ENCODE peak calls at places on chromosomes 2 and 18, in seven cellular contexts. M is prostate gland, W is HCT116, X is suprapubic skin, P is esophagus muscularis mucosa, Z is stomach, G is transverse colon. I is an unnamed sample.

GRCh38 chr2:53958443-53958842 is 12.3 kb downstream of the PSME4 start:
- DNase-seq in M (no peak), W (no peak), X (no peak), P (no peak), Z (no peak), G (no peak), I (no peak)

GRCh38 chr18:33440011-33440383 is 524 bp downstream of the CCDC178 start:
- DNase-seq in M (peak; percentile 31), W (no peak), X (no peak), P (no peak), Z (peak; percentile 54), G (peak; percentile 18), I (no peak)

GRCh38 chr18:35215026-35215425 is 25.8 kb upstream of the ZNF397 start:
- DNase-seq in M (no peak), W (no peak), X (no peak), P (no peak), Z (no peak), G (no peak), I (no peak)

GRCh38 chr2:129192841-129193253 is 786.6 kb upstream of the RAB6C start:
- DNase-seq in M (no peak), W (no peak), X (no peak), P (no peak), Z (peak; percentile 83), G (no peak), I (no peak)

GRCh38 chr2:113291191-113291590 is 12.5 kb upstream of the PAX8 start:
- DNase-seq in M (no peak), W (no peak), X (no peak), P (no peak), Z (peak; percentile 60), G (no peak), I (no peak)

GRCh38 chr2:146031158-146031557 is 1511.2 kb upstream of the ZEB2 start:
- DNase-seq in M (no peak), W (no peak), X (no peak), P (no peak), Z (no peak), G (no peak), I (no peak)

GRCh38 chr2:62883629-62884028 is 167.0 kb upstream of the OTX1 start:
- DNase-seq in M (no peak), W (no peak), X (no peak), P (no peak), Z (no peak), G (no peak), I (no peak)

GRCh38 chr2:188450740-188451480 is 159.2 kb downstream of the GULP1 start:
- DNase-seq in M (no peak), W (no peak), X (no peak), P (no peak), Z (no peak), G (no peak), I (no peak)

GRCh38 chr2:224260605-224261004 is 141.3 kb downstream of the FAM124B start:
- DNase-seq in M (no peak), W (no peak), X (no peak), P (no peak), Z (no peak), G (no peak), I (no peak)

GRCh38 chr18:48123324-48123723 is 192.9 kb upstream of the SMAD2 start:
- DNase-seq in M (no peak), W (no peak), X (no peak), P (no peak), Z (no peak), G (no peak), I (no peak)
- TF ChIP-seq POLR2AphosphoS5 in M (no peak), W (no peak), X (no peak), P (no peak), Z (no peak), G (no peak), I (no peak)

DNA sequence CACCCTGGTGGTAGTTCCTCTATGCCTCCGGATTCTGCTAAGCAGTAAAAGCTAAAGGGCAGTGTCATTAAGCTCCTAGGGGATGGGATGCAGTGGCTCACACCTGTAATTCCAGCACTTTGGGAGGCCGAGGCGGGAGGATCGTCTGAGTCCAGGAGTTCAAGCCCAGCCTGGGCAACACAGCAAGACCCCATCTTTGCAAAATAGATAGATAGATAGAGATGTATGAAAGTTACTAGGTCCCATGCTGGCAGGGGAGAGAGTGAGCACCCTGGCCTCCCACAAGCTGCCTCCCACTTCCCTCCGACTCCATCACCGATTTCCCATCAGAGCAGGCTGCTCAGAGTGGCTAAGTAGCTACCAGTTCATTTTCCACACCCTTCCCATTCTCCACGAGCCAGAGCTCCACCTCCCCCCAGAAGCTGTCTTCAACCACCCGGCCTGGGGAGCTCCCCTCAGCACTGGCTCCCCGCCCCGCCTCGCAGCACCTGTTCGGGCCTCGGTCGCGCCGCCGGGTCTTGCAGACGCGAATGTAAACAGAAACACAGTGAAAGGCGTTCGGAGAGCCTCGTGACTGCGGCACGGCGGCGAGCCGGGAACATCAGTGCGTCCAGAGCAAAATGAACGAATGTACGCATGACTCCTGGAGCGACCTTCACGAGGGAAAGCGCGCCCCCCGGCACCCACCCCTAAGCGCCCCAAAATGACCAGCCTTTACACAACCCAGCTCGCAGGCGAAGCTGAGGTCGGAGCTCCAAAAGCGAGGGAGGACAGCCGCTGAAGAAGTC is 595 bp upstream of the CEP68 start:
- DNase-seq in M (peak; percentile 40), W (no peak), X (peak; percentile 88), P (no peak), Z (peak; percentile 68), G (peak; percentile 77), I (no peak)
- H3K27ac ChIP-seq in M (peak overlapping the region; percentile 76), W (no peak overlapping the region), X (peak overlapping the region; percentile 85), P (peak overlapping the region; percentile 85), Z (peak overlapping the region; percentile 70), G (peak overlapping the region; percentile 94), I (peak overlapping the region; percentile 89)

DNA sequence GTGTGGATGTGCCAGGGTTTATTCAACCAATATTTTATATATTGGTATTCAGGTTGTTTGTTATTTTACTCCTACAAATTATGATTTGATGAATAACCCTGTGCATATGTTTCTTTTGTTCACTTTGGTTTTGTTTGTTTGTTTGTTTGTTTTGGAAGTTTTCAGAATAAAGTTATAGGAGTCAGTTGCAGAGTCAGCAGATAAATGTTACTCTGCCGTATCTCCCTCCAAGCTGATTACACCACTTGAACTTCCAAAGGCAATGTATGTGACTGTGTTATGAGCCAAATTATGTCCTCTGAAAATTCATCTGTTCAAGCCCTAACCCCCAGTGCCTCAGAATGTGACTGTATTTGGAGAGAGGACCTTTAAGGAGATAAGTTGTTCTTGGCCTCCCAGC is 497.5 kb downstream of the TNS1 start:
- DNase-seq in M (no peak), W (no peak), X (no peak), P (no peak), Z (no peak), G (no peak), I (no peak)
- TF ChIP-seq POLR2A in M (no peak), W (no peak), X (no peak), P (no peak), Z (no peak), G (no peak), I (no peak)

DNA sequence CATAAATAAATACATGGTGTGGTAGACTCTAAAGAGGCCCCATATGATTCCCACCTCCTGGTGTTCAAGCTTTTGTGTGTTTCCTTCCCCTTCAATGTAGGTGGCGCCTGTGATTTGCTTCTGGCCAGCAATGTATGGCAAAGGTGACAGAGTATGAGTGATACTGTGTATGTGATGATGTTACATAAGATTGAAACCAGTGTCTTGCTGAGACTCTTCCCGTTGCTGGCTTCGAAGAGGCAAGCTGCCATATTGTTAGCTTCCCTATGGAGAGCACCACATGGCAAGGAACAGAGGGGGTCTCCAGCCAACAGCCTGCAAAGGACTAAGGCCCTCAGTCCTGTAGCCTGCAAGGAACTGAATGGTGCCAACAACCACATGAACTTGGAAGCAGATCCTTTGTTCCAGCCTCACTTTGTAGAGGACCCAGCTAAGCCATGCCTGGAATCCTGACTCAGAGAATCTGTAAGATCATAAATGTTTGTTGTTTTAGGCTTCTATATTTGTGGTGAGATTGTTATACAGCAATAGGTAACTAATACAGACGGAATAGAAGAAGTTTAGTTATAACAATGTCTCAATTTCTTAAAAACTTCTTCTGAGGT is 1.7 kb upstream of the SMAD4 start:
- DNase-seq in M (no peak), W (peak; percentile 16), X (no peak), P (no peak), Z (no peak), G (peak; percentile 49), I (no peak)
- TF ChIP-seq POLR2AphosphoS5 in M (no peak), W (no peak), X (no peak), P (no peak), Z (no peak), G (no peak), I (no peak)

GRCh38 chr18:59565957-59566356 is 131.3 kb downstream of the CCBE1 start:
- DNase-seq in M (no peak), W (no peak), X (no peak), P (no peak), Z (no peak), G (no peak), I (no peak)

GRCh38 chr18:59564516-59564915 is 132.7 kb downstream of the CCBE1 start:
- DNase-seq in M (no peak), W (no peak), X (no peak), P (no peak), Z (no peak), G (no peak), I (no peak)

GRCh38 chr18:59562751-59563150 is 134.5 kb downstream of the CCBE1 start:
- DNase-seq in M (no peak), W (no peak), X (no peak), P (no peak), Z (no peak), G (no peak), I (no peak)

GRCh38 chr18:59561596-59561995 is 135.6 kb downstream of the CCBE1 start:
- DNase-seq in M (no peak), W (no peak), X (no peak), P (no peak), Z (no peak), G (no peak), I (no peak)

DNA sequence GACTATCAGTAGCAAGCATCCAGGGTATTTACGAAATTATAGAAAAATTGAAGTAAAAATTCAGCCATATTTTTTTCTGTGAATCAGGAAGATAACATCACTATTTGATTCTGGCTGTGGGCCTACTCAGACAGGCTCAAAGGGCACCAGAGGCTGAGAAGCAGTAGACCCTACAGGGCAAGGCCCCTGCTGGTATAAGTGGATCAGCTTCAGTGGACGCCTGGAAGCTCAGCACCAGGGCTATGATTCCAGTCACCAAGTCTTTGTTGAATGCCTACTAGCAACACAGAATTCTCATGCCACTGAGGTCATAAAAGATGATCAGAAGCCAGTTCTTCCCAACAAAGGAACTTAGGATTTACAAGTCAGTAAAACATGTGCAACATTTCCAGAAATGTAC is 133.8 kb downstream of the CCBE1 start:
- DNase-seq in M (no peak), W (no peak), X (no peak), P (no peak), Z (no peak), G (no peak), I (no peak)
- H3K27ac ChIP-seq in M (no peak overlapping the region), W (no peak overlapping the region), X (no peak overlapping the region), P (no peak overlapping the region), Z (no peak overlapping the region), G (no peak overlapping the region), I (no peak overlapping the region)

GRCh38 chr2:37324536-37324785 is 172 bp downstream of the PRKD3 start:
- DNase-seq in M (peak; percentile 75), W (no peak), X (peak; percentile 89), P (no peak), Z (no peak), G (peak; percentile 86), I (peak; percentile 71)
- TF ChIP-seq POLR2A in M (peak; percentile 59), W (no peak), X (peak; percentile 27), P (no peak), Z (no peak), G (peak; percentile 54), I (no peak)

GRCh38 chr2:111624401-111625156 is 259.4 kb downstream of the ANAPC1 start:
- DNase-seq in M (no peak), W (no peak), X (no peak), P (no peak), Z (no peak), G (no peak), I (no peak)
- TF ChIP-seq POLR2AphosphoS5 in M (peak; percentile 50), W (no peak), X (peak; percentile 9), P (peak; percentile 21), Z (peak; percentile 44), G (no peak), I (no peak)